ENCODE peak calls at places on chromosomes 1 and 21, in four cellular contexts. O is fibroblast of pulmonary artery, J is pancreas, W is choroid plexus epithelial cell. T is an unnamed sample.

GRCh38 chr1:151565500-151566189 is 25.5 kb downstream of the TUFT1 start:
- DNase-seq in O (no peak), J (no peak), W (no peak), T (no peak)

GRCh38 chr1:37685722-37686121 is 6.6 kb upstream of the CDCA8 start:
- DNase-seq in O (no peak), J (no peak), W (no peak), T (no peak)

GRCh38 chr1:204746838-204747442 is 61.4 kb upstream of the LRRN2 start:
- DNase-seq in O (peak), J (peak), W (peak), T (peak)

GRCh38 chr1:21220815-21221214 is 44.1 kb upstream of the EIF4G3 start:
- DNase-seq in O (peak), J (no peak), W (no peak), T (peak)

GRCh38 chr1:176559474-176560390 is 96.8 kb downstream of the PAPPA2 start:
- DNase-seq in O (peak), J (no peak), W (peak), T (peak)

GRCh38 chr1:24870551-24871195 is 59.4 kb downstream of the RUNX3 start:
- DNase-seq in O (no peak), J (no peak), W (no peak), T (no peak)

GRCh38 chr1:110223127-110223526 is 13.0 kb downstream of the KCNC4 start:
- DNase-seq in O (no peak), J (no peak), W (no peak), T (no peak)

GRCh38 chr1:23562138-23562819 is 3.0 kb upstream of the ID3 start:
- DNase-seq in O (peak), J (peak), W (peak), T (peak)

GRCh38 chr1:26970810-26971209 is 10.5 kb upstream of the KDF1 start:
- DNase-seq in O (peak), J (no peak), W (peak), T (no peak)

GRCh38 chr1:156673387-156674121 is 3.7 kb downstream of the NES start:
- DNase-seq in O (no peak), J (no peak), W (no peak), T (no peak)

GRCh38 chr1:245393694-245394093 is 238.9 kb downstream of the KIF26B start:
- DNase-seq in O (no peak), J (no peak), W (no peak), T (no peak)

GRCh38 chr1:77670330-77670729 is 12.1 kb downstream of the ZZZ3 start:
- DNase-seq in O (no peak), J (no peak), W (no peak), T (no peak)

GRCh38 chr1:223479261-223479660 is 86.0 kb downstream of the CCDC185 start:
- DNase-seq in O (no peak), J (no peak), W (no peak), T (no peak)

GRCh38 chr1:165207774-165208359 is 148.6 kb downstream of the LMX1A start:
- DNase-seq in O (no peak), J (no peak), W (no peak), T (no peak)

GRCh38 chr1:226405411-226405988 is 2.4 kb downstream of the PARP1 start:
- DNase-seq in O (no peak), J (no peak), W (no peak), T (no peak)

GRCh38 chr1:200154069-200154767 is 126.7 kb downstream of the NR5A2 start:
- DNase-seq in O (peak), J (no peak), W (peak), T (peak)

GRCh38 chr21:25809013-25809412 is 74.2 kb downstream of the GABPA start:
- DNase-seq in O (no peak), J (no peak), W (peak), T (no peak)

GRCh38 chr21:42845296-42845965 is 33.9 kb downstream of the WDR4 start:
- DNase-seq in O (no peak), J (no peak), W (no peak), T (no peak)

GRCh38 chr1:69613414-69613813 is 45.7 kb downstream of the LRRC7 start:
- DNase-seq in O (peak), J (no peak), W (no peak), T (peak)

GRCh38 chr1:178531897-178532296 is 19.0 kb downstream of the TEX35 start:
- DNase-seq in O (peak), J (peak), W (no peak), T (no peak)

GRCh38 chr1:2311184-2312032 is 79.9 kb downstream of the MORN1 start:
- DNase-seq in O (peak), J (no peak), W (peak), T (peak)

GRCh38 chr1:155226188-155226909 is 17.9 kb downstream of the MTX1 start:
- DNase-seq in O (peak), J (peak), W (peak), T (peak)

GRCh38 chr1:192635939-192636338 is at the start of gene RGS13:
- DNase-seq in O (no peak), J (no peak), W (no peak), T (no peak)

GRCh38 chr1:192632641-192633532 is 3.1 kb upstream of the RGS13 start:
- DNase-seq in O (no peak), J (no peak), W (no peak), T (no peak)

GRCh38 chr1:192633533-192634258 is 2.3 kb upstream of the RGS13 start:
- DNase-seq in O (no peak), J (no peak), W (no peak), T (no peak)

GRCh38 chr1:192632188-192632587 is 3.8 kb upstream of the RGS13 start:
- DNase-seq in O (no peak), J (no peak), W (peak), T (no peak)

GRCh38 chr1:192635041-192635440 is 906 bp upstream of the RGS13 start:
- DNase-seq in O (no peak), J (no peak), W (no peak), T (no peak)
- H3K4me3 ChIP-seq in O (no peak), J (no peak), W (no peak), T (no peak)

DNA sequence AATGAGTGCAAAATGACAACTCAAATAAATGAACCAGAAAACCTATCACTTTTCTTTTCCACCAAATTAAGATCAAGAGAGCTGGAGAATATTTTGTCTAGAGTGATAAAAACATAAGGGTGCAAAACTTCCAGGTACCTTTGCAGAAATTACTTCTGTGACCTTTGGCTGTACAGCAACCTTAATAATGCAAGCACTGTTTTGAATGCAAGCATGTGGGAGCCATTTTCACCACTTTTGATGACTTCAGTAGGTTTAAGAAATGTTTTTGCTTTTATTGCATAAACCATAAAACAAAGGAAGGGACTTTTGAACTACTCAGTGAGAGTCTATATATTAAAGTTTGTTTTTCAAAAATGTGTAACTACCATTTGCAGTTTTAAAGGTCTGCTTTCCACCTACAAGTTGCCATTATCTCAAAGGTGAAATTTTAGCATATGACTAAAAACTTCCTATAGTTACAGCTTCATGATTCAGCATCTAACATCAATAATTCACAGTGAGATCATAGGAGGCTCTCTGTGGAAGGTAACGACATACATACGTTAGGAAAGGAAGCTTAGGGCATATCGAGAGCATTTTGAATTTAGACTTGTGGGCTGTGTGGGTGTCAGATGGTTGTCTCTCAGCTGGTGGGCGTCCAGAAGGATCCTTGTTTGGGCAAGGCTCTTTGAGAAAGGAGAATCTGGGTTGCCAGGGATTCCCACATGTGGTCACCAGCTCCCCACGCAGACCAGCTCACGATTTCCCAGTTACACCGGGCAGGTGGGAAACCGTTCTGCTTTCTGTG is 1.1 kb upstream of the GADD45A start:
- DNase-seq in O (peak), J (no peak), W (no peak), T (no peak)
- H3K4me3 ChIP-seq in O (peak), J (no peak), W (peak), T (peak)

DNA sequence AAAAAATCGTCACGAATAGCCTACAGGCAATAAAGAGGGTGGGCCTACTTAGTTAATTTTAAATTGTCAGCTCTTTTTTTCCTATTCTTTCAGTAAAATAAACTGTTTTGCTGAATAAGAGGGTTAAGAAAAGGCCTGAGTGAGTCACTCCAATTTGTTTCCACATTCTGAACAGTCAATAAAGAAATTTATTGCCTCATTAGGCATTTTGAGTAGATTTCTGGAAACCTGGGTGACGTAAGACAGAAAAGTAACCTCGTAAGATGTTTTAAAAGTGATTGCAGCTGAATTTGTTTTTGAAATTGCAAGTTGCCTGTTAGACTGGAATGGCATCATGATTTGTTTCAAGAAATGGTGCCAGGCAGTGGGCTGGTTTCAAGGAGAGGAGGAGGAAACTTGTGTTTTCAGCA is 439.3 kb downstream of the USP25 start:
- DNase-seq in O (peak), J (no peak), W (peak), T (no peak)
- H3K4me3 ChIP-seq in O (no peak), J (no peak), W (no peak), T (no peak)

DNA sequence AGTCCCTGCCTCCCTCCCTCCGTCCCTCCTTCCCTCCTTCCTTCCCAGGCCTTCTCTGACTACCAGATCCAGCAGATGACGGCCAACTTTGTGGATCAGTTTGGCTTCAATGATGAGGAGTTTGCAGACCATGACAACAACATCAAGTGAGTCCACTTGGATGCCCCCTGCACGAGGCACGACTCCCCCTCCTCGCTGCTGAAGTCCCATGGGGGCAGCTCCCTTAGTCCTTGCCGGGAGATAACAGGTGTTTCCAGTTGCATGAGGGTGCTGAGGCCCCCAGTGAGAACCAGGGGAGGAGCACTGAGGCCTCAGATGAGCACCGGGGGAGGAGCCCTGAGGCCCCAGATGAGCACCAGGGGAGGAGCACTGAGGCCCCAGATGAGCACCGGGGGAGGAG is 200.0 kb downstream of the LIPI start:
- DNase-seq in O (no peak), J (no peak), W (no peak), T (no peak)
- H3K4me3 ChIP-seq in O (no peak), J (no peak), W (no peak), T (no peak)

GRCh38 chr1:209742409-209743144 is 13.3 kb upstream of the TRAF3IP3 start:
- DNase-seq in O (peak), J (no peak), W (peak), T (peak)
- H3K4me3 ChIP-seq in O (peak), J (no peak), W (no peak), T (no peak)

DNA sequence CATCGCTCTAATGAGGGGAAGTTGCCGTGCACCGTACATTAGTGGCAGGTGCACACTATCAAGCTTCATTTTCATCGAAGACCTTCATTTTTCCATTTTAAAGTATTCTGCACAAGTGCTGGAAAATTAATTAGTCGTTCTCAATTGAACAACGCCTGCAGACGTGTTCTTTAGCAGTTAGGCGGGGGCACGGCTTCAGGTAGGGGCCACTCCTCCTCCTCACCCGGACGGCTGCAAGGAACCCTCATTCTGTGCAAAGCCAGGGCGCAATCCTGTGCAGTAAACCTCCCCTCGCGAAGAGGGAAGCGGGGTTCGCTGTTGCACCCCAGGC is 39.7 kb upstream of the NFIA start:
- DNase-seq in O (no peak), J (no peak), W (no peak), T (no peak)
- H3K4me3 ChIP-seq in O (peak), J (peak), W (peak), T (peak)

GRCh38 chr1:43147625-43148319 is 24.3 kb downstream of the EBNA1BP2 start:
- DNase-seq in O (peak), J (peak), W (peak), T (peak)

GRCh38 chr1:43153443-43153842 is 18.6 kb downstream of the EBNA1BP2 start:
- DNase-seq in O (no peak), J (no peak), W (no peak), T (no peak)

GRCh38 chr1:43149889-43150288 is 22.2 kb downstream of the EBNA1BP2 start:
- DNase-seq in O (no peak), J (no peak), W (no peak), T (no peak)

GRCh38 chr1:43156026-43156425 is 16.1 kb downstream of the EBNA1BP2 start:
- DNase-seq in O (no peak), J (no peak), W (no peak), T (no peak)

GRCh38 chr1:43152866-43153265 is 19.2 kb downstream of the EBNA1BP2 start:
- DNase-seq in O (no peak), J (no peak), W (peak), T (no peak)
- H3K4me3 ChIP-seq in O (no peak), J (no peak), W (no peak), T (no peak)